ENCODE peak calls at places on chromosomes 16 and 17, in four cellular contexts. R, N, M and Y are unnamed samples.

GRCh38 chr17:47742319-47743181 is 9.5 kb downstream of the TBX21 start:
- DNase-seq in R (no peak), N (peak), M (peak), Y (peak)

GRCh38 chr17:9332164-9332527 is 243.5 kb downstream of the STX8 start:
- DNase-seq in R (no peak), N (no peak), M (no peak), Y (no peak)

GRCh38 chr16:75472908-75473877 is 8.7 kb upstream of the TMEM170A start:
- DNase-seq in R (no peak), N (no peak), M (no peak), Y (no peak)

GRCh38 chr17:64230551-64231408 is 32.3 kb downstream of the TEX2 start:
- DNase-seq in R (peak), N (no peak), M (peak), Y (no peak)

GRCh38 chr16:46482895-46483294 is 138.3 kb downstream of the SHCBP1 start:
- DNase-seq in R (no peak), N (no peak), M (no peak), Y (no peak)

GRCh38 chr16:1809281-1809801 is 15.8 kb upstream of the IGFALS start:
- DNase-seq in R (no peak), N (peak), M (no peak), Y (no peak)

GRCh38 chr17:27398691-27399090 is 57.6 kb upstream of the KSR1 start:
- DNase-seq in R (no peak), N (no peak), M (no peak), Y (no peak)

GRCh38 chr16:87431926-87432325 is 39.8 kb downstream of the MAP1LC3B start:
- DNase-seq in R (peak), N (no peak), M (no peak), Y (no peak)

GRCh38 chr16:71254832-71255560 is 24.5 kb upstream of the HYDIN start:
- DNase-seq in R (no peak), N (no peak), M (no peak), Y (no peak)

GRCh38 chr16:56417138-56417537 is 8.2 kb downstream of the AMFR start:
- DNase-seq in R (no peak), N (no peak), M (no peak), Y (no peak)

GRCh38 chr17:6019959-6020358 is 50.2 kb upstream of the WSCD1 start:
- DNase-seq in R (no peak), N (no peak), M (no peak), Y (no peak)

GRCh38 chr17:30290696-30291570 is 811 bp downstream of the BLMH start:
- DNase-seq in R (peak), N (peak), M (peak), Y (peak)

GRCh38 chr17:74453665-74454196 is 12.7 kb upstream of the CD300A start:
- DNase-seq in R (no peak), N (peak), M (no peak), Y (peak)

GRCh38 chr17:78940708-78941107 is 15.5 kb upstream of the TIMP2 start:
- DNase-seq in R (no peak), N (peak), M (no peak), Y (no peak)

GRCh38 chr16:53372942-53373871 is 61.1 kb upstream of the RBL2 start:
- DNase-seq in R (no peak), N (peak), M (no peak), Y (peak)

GRCh38 chr17:74803388-74803930 is 27.3 kb upstream of the NAT9 start:
- DNase-seq in R (no peak), N (no peak), M (no peak), Y (no peak)

GRCh38 chr17:79658811-79659207 is 48.0 kb upstream of the RBFOX3 start:
- DNase-seq in R (peak), N (peak), M (peak), Y (no peak)

GRCh38 chr17:17682737-17683675 is 1.7 kb downstream of the RAI1 start:
- DNase-seq in R (peak), N (peak), M (peak), Y (peak)

GRCh38 chr16:84832488-84833141 is 12.8 kb downstream of the CRISPLD2 start:
- DNase-seq in R (peak), N (no peak), M (no peak), Y (no peak)
- H3K4me3 ChIP-seq in R (peak), N (no peak), M (no peak), Y (no peak)

DNA sequence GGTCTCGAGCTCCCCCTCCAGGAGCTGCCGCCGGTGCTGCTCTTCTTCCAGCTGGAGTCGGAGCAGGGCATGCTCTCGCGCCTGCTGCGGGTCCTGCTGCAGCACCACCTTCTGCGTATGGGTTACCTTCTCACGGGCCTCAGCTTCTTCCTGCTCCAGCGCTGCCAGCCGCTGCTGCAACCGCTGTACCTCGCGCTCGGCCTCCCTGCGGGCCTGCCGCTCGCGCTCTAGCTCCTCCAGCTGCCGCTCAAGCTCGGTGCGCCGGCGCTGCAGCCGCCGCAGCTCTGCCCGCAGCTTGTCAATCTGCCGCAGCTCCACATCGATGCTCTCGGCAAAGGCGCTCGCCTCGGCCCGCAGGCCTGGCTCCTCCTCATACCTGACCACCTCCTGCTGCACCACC is 36.9 kb downstream of the UBN1 start:
- DNase-seq in R (no peak), N (no peak), M (no peak), Y (no peak)
- H3K4me3 ChIP-seq in R (no peak), N (no peak), M (no peak), Y (no peak)

GRCh38 chr17:57888311-57889216 is 38.7 kb upstream of the MRPS23 start:
- DNase-seq in R (no peak), N (no peak), M (no peak), Y (no peak)
- H3K4me3 ChIP-seq in R (no peak), N (no peak), M (no peak), Y (no peak)

GRCh38 chr16:89484923-89485679 is 5.3 kb downstream of the ANKRD11 start:
- DNase-seq in R (no peak), N (no peak), M (no peak), Y (peak)

GRCh38 chr16:89482824-89483220 is 7.5 kb downstream of the ANKRD11 start:
- DNase-seq in R (no peak), N (no peak), M (no peak), Y (no peak)

GRCh38 chr16:89481556-89481955 is 8.8 kb downstream of the ANKRD11 start:
- DNase-seq in R (no peak), N (no peak), M (no peak), Y (no peak)

GRCh38 chr16:89484088-89484501 is 6.3 kb downstream of the ANKRD11 start:
- DNase-seq in R (no peak), N (no peak), M (no peak), Y (peak)

GRCh38 chr16:89482087-89482823 is 8.1 kb downstream of the ANKRD11 start:
- DNase-seq in R (no peak), N (no peak), M (no peak), Y (no peak)
- H3K4me3 ChIP-seq in R (no peak), N (no peak), M (no peak), Y (no peak)

GRCh38 chr17:416293-417206 is 63.9 kb upstream of the RPH3AL start:
- DNase-seq in R (no peak), N (no peak), M (no peak), Y (peak)
- H3K4me3 ChIP-seq in R (no peak), N (no peak), M (no peak), Y (peak)

GRCh38 chr17:50146230-50146926 is 4.1 kb downstream of the PPP1R9B start:
- DNase-seq in R (no peak), N (peak), M (no peak), Y (no peak)
- H3K4me3 ChIP-seq in R (peak), N (no peak), M (no peak), Y (peak)

GRCh38 chr17:49497147-49498036 is 2.3 kb downstream of the NGFR start:
- DNase-seq in R (no peak), N (peak), M (peak), Y (peak)
- H3K4me3 ChIP-seq in R (no peak), N (peak), M (peak), Y (peak)

DNA sequence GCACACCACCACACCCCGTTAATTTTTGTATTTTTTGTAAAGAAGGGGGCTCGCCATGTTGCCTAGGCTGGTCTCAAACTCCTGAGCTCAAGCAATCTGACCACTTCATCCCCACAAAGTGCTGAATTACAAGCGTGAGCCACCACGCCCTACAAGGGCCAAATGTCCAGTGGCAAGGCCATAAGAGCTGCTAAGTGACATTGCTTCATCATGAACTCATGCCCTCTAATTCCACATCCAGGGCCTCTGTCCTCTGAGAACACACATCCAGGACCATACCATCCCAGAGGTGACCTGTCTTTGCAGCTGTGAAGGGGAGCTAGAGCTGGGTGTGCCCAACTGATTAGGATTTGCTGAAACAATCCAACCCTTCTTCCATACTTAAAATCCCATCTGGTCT is 25.6 kb upstream of the MEIOC start:
- DNase-seq in R (no peak), N (no peak), M (no peak), Y (no peak)
- H3K4me3 ChIP-seq in R (no peak), N (no peak), M (no peak), Y (no peak)

DNA sequence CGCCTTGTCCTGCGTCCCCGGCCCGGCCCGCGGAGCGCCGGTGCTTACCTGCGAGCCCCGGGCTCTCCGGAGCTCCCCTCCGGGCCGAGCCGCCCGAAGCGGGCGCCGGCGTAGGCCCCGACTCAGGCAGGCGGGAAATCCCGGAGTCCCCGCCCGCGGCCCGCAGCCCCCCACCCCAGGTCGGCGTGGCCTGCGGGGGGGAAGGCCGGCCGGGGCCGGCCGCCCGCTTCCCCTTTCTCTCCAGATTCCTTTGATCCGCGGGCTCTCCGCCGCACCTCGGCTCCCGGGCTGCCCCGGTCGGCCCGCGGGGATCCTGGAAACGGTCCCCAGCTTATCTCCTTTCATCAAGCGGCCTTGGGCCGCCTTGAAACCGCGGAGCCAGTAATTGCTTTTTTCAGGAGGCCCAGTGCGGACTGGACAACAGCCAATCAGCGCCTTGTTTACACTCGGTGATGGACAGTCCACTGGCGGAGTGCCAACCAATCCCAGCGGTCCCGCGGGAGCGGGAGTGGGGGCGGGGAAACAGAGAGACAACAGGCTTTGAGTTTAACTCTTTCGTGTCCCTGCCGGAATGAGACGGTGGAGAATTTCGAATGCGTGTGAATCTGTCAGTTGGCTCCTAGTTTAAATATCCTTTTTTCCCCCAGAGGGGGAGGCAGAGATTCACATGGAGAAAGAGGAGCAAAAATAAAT is 1.4 kb upstream of the BAHCC1 start:
- DNase-seq in R (peak), N (peak), M (peak), Y (no peak)
- H3K4me3 ChIP-seq in R (peak), N (peak), M (peak), Y (no peak)